ENCODE peak calls at places on chromosomes 3 and 15, in eight cellular contexts. K is HepG2, O is neural progenitor cell, Y is K562, H is GM23338, P is endothelial cell of umbilical vein, L is fibroblast of lung, D is OCI-LY7. I is an unnamed sample.

GRCh38 chr15:60651734-60652141 is 172.8 kb upstream of the ICE2 start:
- DNase-seq in D (peak; percentile 76), K (no peak), O (peak; percentile 39), L (no peak), H (peak; percentile 28), Y (no peak), P (no peak), I (no peak)

GRCh38 chr3:141707741-141708203 is 30.3 kb upstream of the RNF7 start:
- DNase-seq in L (peak; percentile 34), D (no peak), K (no peak), H (no peak), O (no peak), P (peak; percentile 97), Y (no peak), I (peak; percentile 18)

GRCh38 chr15:30859091-30859874 is 44.4 kb upstream of the FAN1 start:
- DNase-seq in Y (peak; percentile 19), O (peak; percentile 49), K (peak; percentile 14), L (peak; percentile 43), P (peak; percentile 62), H (peak; percentile 61), D (peak; percentile 51), I (no peak)

GRCh38 chr15:37220949-37221670 is 120.8 kb upstream of the MEIS2 start:
- DNase-seq in K (no peak), D (no peak), L (no peak), P (no peak), H (no peak), O (no peak), Y (no peak), I (no peak)

GRCh38 chr3:128563439-128563838 is 70.4 kb upstream of the GATA2 start:
- DNase-seq in Y (no peak), H (no peak), O (no peak), K (no peak), D (no peak), L (no peak), P (no peak), I (peak; percentile 61)

GRCh38 chr15:59251001-59251845 is 44.6 kb downstream of the LDHAL6B start:
- DNase-seq in K (no peak), P (no peak), D (peak; percentile 48), O (no peak), L (no peak), Y (no peak), H (no peak), I (peak; percentile 15)

GRCh38 chr3:14460342-14461005 is 58.1 kb downstream of the SLC6A6 start:
- DNase-seq in L (peak; percentile 95), H (no peak), Y (no peak), P (peak; percentile 97), O (no peak), K (no peak), D (no peak), I (peak; percentile 98)

GRCh38 chr15:69979269-69979668 is 118.4 kb downstream of the TLE3 start:
- DNase-seq in P (no peak), O (peak; percentile 34), L (no peak), D (peak; percentile 80), K (peak; percentile 23), H (peak; percentile 27), Y (no peak), I (no peak)

GRCh38 chr3:176776622-176777021 is 420.7 kb downstream of the TBL1XR1 start:
- DNase-seq in L (no peak), P (no peak), H (no peak), D (no peak), O (no peak), Y (no peak), K (no peak), I (no peak)

GRCh38 chr3:111246967-111247760 is 175.5 kb downstream of the NECTIN3 start:
- DNase-seq in O (no peak), K (peak; percentile 24), Y (no peak), P (no peak), H (no peak), D (no peak), L (peak; percentile 33), I (peak; percentile 83)

GRCh38 chr3:60917136-60917535 is 334.1 kb downstream of the FHIT start:
- DNase-seq in O (no peak), K (no peak), P (no peak), L (no peak), D (no peak), H (no peak), Y (no peak), I (no peak)

GRCh38 chr3:56976666-56977560 is 83.6 kb upstream of the SPATA12 start:
- DNase-seq in D (no peak), P (peak; percentile 59), L (peak; percentile 78), H (peak; percentile 46), K (no peak), O (no peak), Y (no peak), I (no peak)

GRCh38 chr3:10928396-10928960 is 64.1 kb upstream of the SLC6A1 start:
- DNase-seq in L (no peak), P (no peak), H (no peak), Y (no peak), K (no peak), D (no peak), O (no peak), I (peak; percentile 54)

GRCh38 chr15:29183071-29183831 is 86.4 kb downstream of the NSMCE3 start:
- DNase-seq in L (no peak), Y (no peak), O (no peak), P (peak; percentile 48), K (no peak), D (no peak), H (peak; percentile 5), I (peak; percentile 62)

GRCh38 chr3:114714237-114714636 is 420.4 kb downstream of the TIGIT start:
- DNase-seq in D (no peak), L (no peak), Y (no peak), K (no peak), P (peak; percentile 11), O (peak; percentile 27), H (peak; percentile 36), I (no peak)

GRCh38 chr3:119524931-119525662 is 26.8 kb downstream of the TIMMDC1 start:
- DNase-seq in P (peak; percentile 44), L (peak; percentile 38), O (no peak), Y (no peak), H (peak; percentile 36), K (no peak), D (no peak), I (peak; percentile 67)

GRCh38 chr3:20043398-20043797 is 3.2 kb downstream of the KAT2B start:
- DNase-seq in D (peak; percentile 68), Y (no peak), L (peak; percentile 61), P (peak; percentile 64), K (no peak), H (no peak), O (no peak), I (peak; percentile 61)

GRCh38 chr3:126522363-126522788 is 1.6 kb upstream of the CHST13 start:
- DNase-seq in L (peak; percentile 50), D (peak; percentile 42), K (peak; percentile 60), O (peak; percentile 80), H (peak; percentile 88), Y (peak; percentile 69), P (peak; percentile 43), I (peak; percentile 99)

GRCh38 chr3:12658593-12659058 is 5.3 kb downstream of the RAF1 start:
- DNase-seq in Y (no peak), L (peak; percentile 84), O (no peak), D (no peak), K (no peak), P (no peak), H (no peak), I (peak; percentile 77)

GRCh38 chr3:87167634-87168456 is 59.3 kb upstream of the CHMP2B start:
- DNase-seq in Y (peak; percentile 18), H (peak; percentile 71), K (peak; percentile 31), P (peak; percentile 55), O (peak; percentile 60), L (peak; percentile 76), D (peak; percentile 46), I (no peak)

GRCh38 chr3:24829011-24829581 is 334.4 kb upstream of the THRB start:
- DNase-seq in H (peak; percentile 72), Y (peak; percentile 48), P (peak; percentile 14), K (no peak), L (no peak), O (peak; percentile 78), D (no peak), I (peak; percentile 67)
- H3K4me3 ChIP-seq in H (peak overlapping the region; percentile 85), Y (no peak overlapping the region), P (peak overlapping the region; percentile 22), K (no peak overlapping the region), L (no peak overlapping the region), O (peak overlapping the region; percentile 70), D (no peak overlapping the region), I (no peak overlapping the region)

GRCh38 chr3:155737844-155738460 is 6.9 kb downstream of the PLCH1 start:
- DNase-seq in L (no peak), K (peak; percentile 90), P (no peak), D (no peak), Y (no peak), O (peak; percentile 15), H (peak; percentile 13), I (peak; percentile 49)
- H2AFZ ChIP-seq in L (no peak overlapping the region), K (peak overlapping the region; percentile 15), P (no peak overlapping the region), D (peak overlapping the region; percentile 5), Y (peak overlapping the region; percentile 61), O (no peak overlapping the region), H (no peak overlapping the region), I (peak overlapping the region; percentile 1)

GRCh38 chr3:45127130-45127822 is 18.9 kb downstream of the CDCP1 start:
- DNase-seq in D (no peak), Y (no peak), O (no peak), P (no peak), L (no peak), K (no peak), H (no peak), I (no peak)
- H3K79me2 ChIP-seq in D (no peaks in the 10 kb centered on the region), Y (peaks cover 14% of the 10 kb centered on the region), O (no peaks in the 10 kb centered on the region), P (no peaks in the 10 kb centered on the region), L (peaks cover 44% of the 10 kb centered on the region), K (no peaks in the 10 kb centered on the region), H (peaks cover 28% of the 10 kb centered on the region), I (peaks cover 34% of the 10 kb centered on the region)

GRCh38 chr15:68597581-68597980 is 18.8 kb downstream of the CORO2B start:
- DNase-seq in P (no peak), K (no peak), H (no peak), D (no peak), L (no peak), Y (no peak), O (no peak), I (peak; percentile 71)

GRCh38 chr15:68601206-68602197 is 22.7 kb downstream of the CORO2B start:
- DNase-seq in D (no peak), L (no peak), K (no peak), H (no peak), Y (no peak), P (peak; percentile 49), O (peak; percentile 66), I (peak; percentile 26)

GRCh38 chr15:68599560-68600071 is 20.8 kb downstream of the CORO2B start:
- DNase-seq in Y (no peak), L (peak; percentile 72), P (no peak), O (peak; percentile 91), K (no peak), H (peak; percentile 93), D (peak; percentile 55), I (peak; percentile 95)

GRCh38 chr15:68598171-68599152 is 19.7 kb downstream of the CORO2B start:
- DNase-seq in D (no peak), K (no peak), P (no peak), H (no peak), Y (no peak), L (peak; percentile 49), O (no peak), I (peak; percentile 86)

GRCh38 chr15:68599153-68599545 is 20.4 kb downstream of the CORO2B start:
- DNase-seq in H (no peak), Y (no peak), D (no peak), K (no peak), P (no peak), O (no peak), L (no peak), I (peak; percentile 44)
- H3K4me3 ChIP-seq in H (no peak overlapping the region), Y (no peak overlapping the region), D (no peak overlapping the region), K (no peak overlapping the region), P (no peak overlapping the region), O (no peak overlapping the region), L (no peak overlapping the region), I (no peak overlapping the region)